ENCODE peak calls at places on chromosomes 5 and 9, in six cellular contexts. V is substantia nigra; O is stimulated activated CD4-positive, alpha-beta T cell treated with anti-CD3 and anti-CD28 coated beads, Interleukin-15, amount 100 ng/mL, for 24 hours; T is NCI-H748 treated with DMSO at 0.1 percent for 48 hours; H is NCI-H2107; N is psoas muscle. M is an unnamed sample.

GRCh38 chr5:111563041-111563822 is 50.9 kb upstream of the STARD4 start:
- DNase-seq in N (no peak), T (no peak), H (no peak), O (no peak), V (no peak), M (no peak)

GRCh38 chr5:138468133-138468965 is 3.1 kb downstream of the EGR1 start:
- DNase-seq in T (no peak), V (no peak), H (no peak), N (no peak), O (no peak), M (no peak)

GRCh38 chr5:1768283-1769000 is 31.2 kb downstream of the MRPL36 start:
- DNase-seq in H (no peak), O (no peak), T (no peak), N (no peak), V (no peak), M (no peak)

GRCh38 chr9:127786773-127787123 is 914 bp downstream of the CDK9 start:
- DNase-seq in N (no peak), O (no peak), V (no peak), H (no peak), T (no peak), M (no peak)

GRCh38 chr9:113614843-113615648 is 151.5 kb downstream of the RGS3 start:
- DNase-seq in V (no peak), O (peak; percentile 48), H (no peak), N (peak; percentile 64), T (no peak), M (no peak)

GRCh38 chr5:44942524-44943001 is 133.8 kb downstream of the MRPS30 start:
- DNase-seq in H (no peak), V (no peak), T (no peak), N (no peak), O (no peak), M (no peak)

GRCh38 chr5:64923151-64923685 is 154.5 kb downstream of the CWC27 start:
- DNase-seq in O (peak; percentile 2), H (no peak), T (no peak), V (no peak), N (no peak), M (no peak)

GRCh38 chr9:14719231-14719923 is 3.2 kb downstream of the CER1 start:
- DNase-seq in T (no peak), H (no peak), N (no peak), V (no peak), O (no peak), M (no peak)

GRCh38 chr5:132298305-132298704 is 4.1 kb downstream of the SLC22A4 start:
- DNase-seq in T (no peak), V (no peak), O (no peak), N (no peak), H (no peak), M (no peak)

GRCh38 chr5:174064171-174064570 is 18.7 kb downstream of the NSG2 start:
- DNase-seq in O (no peak), T (no peak), H (no peak), V (no peak), N (no peak), M (no peak)

GRCh38 chr9:137784046-137784445 is 93.5 kb upstream of the CACNA1B start:
- DNase-seq in H (no peak), O (no peak), T (no peak), V (no peak), N (no peak), M (no peak)